ENCODE peak calls at places on chromosomes 1 and 21, in ten cellular contexts. R is COR-L47; G is H1; H is AG08395; U is endodermal cell; O is stimulated activated CD8-positive, alpha-beta memory T cell treated with anti-CD3 and anti-CD28 coated beads, Interleukin-2, amount 100 ng/mL, for 1 hour; B is stimulated activated naive B cell treated with anti-CD40 and anti-IgM and Interleukin-4, amounts not matched to agents 10 μg/mL and 1 μg/mL and 100 μg/mL, for 72 hours; Z is stimulated activated CD4-positive, alpha-beta T cell treated with anti-CD3 and anti-CD28 coated beads, Interleukin-4, amount 100 ng/mL, for 48 hours; N is left cardiac atrium; K is mucosa of descending colon. V is an unnamed sample.

GRCh38 chr1:143718021-143718420 is 253.8 kb downstream of the FAM72C start:
- DNase-seq in R (no peak), G (no peak), H (no peak), U (no peak), O (no peak), B (no peak), Z (no peak), N (no peak), K (no peak), V (no peak)

GRCh38 chr1:156889802-156890585 is 3.5 kb upstream of the PEAR1 start:
- DNase-seq in R (peak; percentile 80), G (peak; percentile 92), H (peak; percentile 82), U (peak; percentile 96), O (peak; percentile 42), B (peak; percentile 32), Z (peak; percentile 49), N (peak; percentile 88), K (no peak), V (peak; percentile 69)

GRCh38 chr1:24275510-24275909 is 43.6 kb upstream of the GRHL3 start:
- DNase-seq in R (no peak), G (no peak), H (peak; percentile 35), U (no peak), O (no peak), B (no peak), Z (no peak), N (no peak), K (no peak), V (peak; percentile 89)

GRCh38 chr1:156486421-156487344 is 13.9 kb downstream of the MEF2D start:
- DNase-seq in R (peak; percentile 15), G (no peak), H (no peak), U (no peak), O (no peak), B (no peak), Z (no peak), N (no peak), K (no peak), V (no peak)

GRCh38 chr1:59136541-59137335 is 160.2 kb upstream of the FGGY start:
- DNase-seq in R (no peak), G (no peak), H (peak; percentile 68), U (no peak), O (no peak), B (no peak), Z (no peak), N (no peak), K (no peak), V (peak; percentile 95)

GRCh38 chr21:14740692-14741091 is 194.6 kb upstream of the SAMSN1 start:
- DNase-seq in R (no peak), G (no peak), H (no peak), U (no peak), O (no peak), B (no peak), Z (no peak), N (no peak), K (no peak), V (no peak)

GRCh38 chr1:155062702-155063411 is 683 bp upstream of the EFNA4 start:
- DNase-seq in R (peak; percentile 55), G (peak; percentile 99), H (peak; percentile 53), U (peak; percentile 98), O (peak; percentile 62), B (peak; percentile 68), Z (peak; percentile 75), N (no peak), K (peak; percentile 83), V (no peak)

GRCh38 chr1:1577367-1578011 is 2.8 kb upstream of the SSU72 start:
- DNase-seq in R (no peak), G (no peak), H (no peak), U (no peak), O (no peak), B (no peak), Z (no peak), N (no peak), K (peak; percentile 65), V (no peak)

GRCh38 chr21:39869141-39869818 is 2.0 kb downstream of the PCP4 start:
- DNase-seq in R (no peak), G (no peak), H (no peak), U (no peak), O (no peak), B (no peak), Z (no peak), N (no peak), K (no peak), V (no peak)

GRCh38 chr21:45634511-45635183 is 8.9 kb upstream of the PCBP3 start:
- DNase-seq in R (no peak), G (no peak), H (no peak), U (no peak), O (no peak), B (no peak), Z (no peak), N (no peak), K (no peak), V (no peak)

GRCh38 chr1:152886758-152887409 is 8.8 kb downstream of the SMCP start:
- DNase-seq in R (no peak), G (no peak), H (no peak), U (no peak), O (no peak), B (no peak), Z (no peak), N (no peak), K (no peak), V (peak; percentile 40)

GRCh38 chr1:7334475-7335035 is 436.5 kb upstream of the VAMP3 start:
- DNase-seq in R (peak; percentile 34), G (no peak), H (peak; percentile 50), U (peak; percentile 46), O (no peak), B (no peak), Z (no peak), N (no peak), K (no peak), V (no peak)

GRCh38 chr1:198411240-198411639 is 129.2 kb downstream of the ATP6V1G3 start:
- DNase-seq in R (no peak), G (no peak), H (no peak), U (no peak), O (no peak), B (no peak), Z (no peak), N (no peak), K (no peak), V (no peak)

GRCh38 chr1:46380004-46380403 is 14.1 kb upstream of the FAAH start:
- DNase-seq in R (no peak), G (no peak), H (no peak), U (peak; percentile 71), O (no peak), B (no peak), Z (no peak), N (no peak), K (no peak), V (no peak)